ENCODE peak calls at places on chromosomes 5 and 9, in nine cellular contexts. Q, V, P, H, E, O, X, G and D are unnamed samples.

GRCh38 chr5:34012791-34013190 is 4.9 kb upstream of the AMACR start:
- DNase-seq in G (no peak), H (no peak), P (no peak), E (no peak), V (no peak), O (no peak), X (peak; percentile 69), Q (peak; percentile 87), D (peak; percentile 40)

GRCh38 chr9:136090768-136091581 is 4.1 kb downstream of the NACC2 start:
- DNase-seq in Q (peak; percentile 32), P (peak; percentile 53), E (no peak), X (no peak), H (no peak), O (no peak), V (peak; percentile 52), G (no peak), D (no peak)

GRCh38 chr9:127711831-127712274 is 3.6 kb downstream of the PTRH1 start:
- DNase-seq in G (no peak), Q (no peak), H (no peak), O (no peak), E (no peak), V (peak; percentile 72), P (no peak), X (no peak), D (no peak)

GRCh38 chr5:133882107-133882695 is 86.2 kb downstream of the C5orf15 start:
- DNase-seq in E (no peak), P (no peak), X (no peak), Q (no peak), G (no peak), V (no peak), O (no peak), H (no peak), D (no peak)

GRCh38 chr5:147631428-147631985 is 121.6 kb upstream of the DPYSL3 start:
- DNase-seq in V (no peak), G (no peak), P (no peak), Q (no peak), E (no peak), X (no peak), O (no peak), H (no peak), D (no peak)

GRCh38 chr5:305459-305858 is 16.1 kb upstream of the AHRR start:
- DNase-seq in Q (no peak), G (no peak), H (no peak), X (no peak), E (no peak), P (no peak), V (peak; percentile 26), O (no peak), D (no peak)

GRCh38 chr9:2120926-2121689 is 106.0 kb downstream of the SMARCA2 start:
- DNase-seq in G (no peak), E (no peak), P (no peak), H (no peak), O (no peak), X (peak; percentile 63), V (no peak), Q (peak; percentile 75), D (peak; percentile 44)

GRCh38 chr5:110351451-110351850 is 375.0 kb downstream of the TMEM232 start:
- DNase-seq in E (no peak), H (no peak), G (no peak), Q (peak; percentile 16), P (no peak), O (no peak), V (no peak), X (no peak), D (peak; percentile 57)

GRCh38 chr5:60023255-60023654 is 129.7 kb upstream of the PDE4D start:
- DNase-seq in O (no peak), G (no peak), P (no peak), H (no peak), E (no peak), X (no peak), V (no peak), Q (no peak), D (peak; percentile 15)

GRCh38 chr9:125747053-125747764 is at the start of gene PBX3:
- DNase-seq in E (no peak), G (peak; percentile 65), V (peak; percentile 81), H (peak; percentile 41), Q (peak; percentile 61), O (no peak), P (peak; percentile 62), X (no peak), D (no peak)

GRCh38 chr9:117434568-117434967 is 19.7 kb upstream of the ASTN2 start:
- DNase-seq in E (no peak), O (no peak), V (peak; percentile 81), H (no peak), X (no peak), P (no peak), Q (no peak), G (no peak), D (no peak)

GRCh38 chr5:66041612-66042011 is 102.5 kb upstream of the SREK1 start:
- DNase-seq in E (no peak), Q (no peak), O (no peak), G (no peak), H (no peak), V (no peak), X (no peak), P (no peak), D (no peak)

GRCh38 chr5:140055152-140055551 is 12.1 kb upstream of the NRG2 start:
- DNase-seq in O (no peak), P (no peak), H (no peak), G (no peak), V (peak; percentile 44), X (no peak), E (no peak), Q (no peak), D (no peak)

GRCh38 chr5:68946728-68947127 is 147.1 kb upstream of the SLC30A5 start:
- DNase-seq in O (no peak), G (no peak), Q (no peak), H (no peak), E (no peak), X (no peak), P (no peak), V (no peak), D (no peak)

GRCh38 chr5:115626444-115626823 is 598 bp upstream of the TMED7 start:
- DNase-seq in Q (peak; percentile 66), O (no peak), G (no peak), H (no peak), V (no peak), P (no peak), E (no peak), X (no peak), D (no peak)
- TF ChIP-seq CTCF in Q (no peak), O (no peak), G (no peak), H (no peak), V (no peak), P (no peak), E (no peak), X (no peak), D (no peak)

GRCh38 chr5:73266925-73267775 is 94.2 kb downstream of the TMEM174 start:
- DNase-seq in Q (no peak), P (no peak), G (no peak), O (no peak), X (no peak), H (no peak), V (no peak), E (no peak), D (no peak)
- H3K4me3 ChIP-seq in Q (no peak overlapping the region), P (no peak overlapping the region), G (no peak overlapping the region), O (no peak overlapping the region), X (no peak overlapping the region), H (no peak overlapping the region), V (no peak overlapping the region), E (no peak overlapping the region), D (peak overlapping the region; percentile 5)

GRCh38 chr9:15421532-15421931 is 1.1 kb upstream of the SNAPC3 start:
- DNase-seq in P (no peak), G (peak; percentile 41), H (no peak), Q (no peak), V (no peak), O (no peak), X (no peak), E (no peak), D (no peak)

GRCh38 chr9:15420796-15421195 is 1.9 kb upstream of the SNAPC3 start:
- DNase-seq in Q (no peak), X (peak; percentile 43), P (no peak), O (no peak), G (no peak), V (no peak), E (no peak), H (no peak), D (no peak)

GRCh38 chr9:15422355-15423327 is at the start of gene SNAPC3:
- DNase-seq in G (peak; percentile 97), E (peak; percentile 88), Q (peak; percentile 97), X (peak; percentile 95), P (peak; percentile 95), H (peak; percentile 95), O (peak; percentile 76), V (peak; percentile 98), D (peak; percentile 87)

GRCh38 chr9:15426019-15426418 is 3.3 kb downstream of the SNAPC3 start:
- DNase-seq in X (no peak), Q (no peak), P (no peak), H (no peak), O (no peak), V (no peak), E (no peak), G (no peak), D (no peak)

DNA sequence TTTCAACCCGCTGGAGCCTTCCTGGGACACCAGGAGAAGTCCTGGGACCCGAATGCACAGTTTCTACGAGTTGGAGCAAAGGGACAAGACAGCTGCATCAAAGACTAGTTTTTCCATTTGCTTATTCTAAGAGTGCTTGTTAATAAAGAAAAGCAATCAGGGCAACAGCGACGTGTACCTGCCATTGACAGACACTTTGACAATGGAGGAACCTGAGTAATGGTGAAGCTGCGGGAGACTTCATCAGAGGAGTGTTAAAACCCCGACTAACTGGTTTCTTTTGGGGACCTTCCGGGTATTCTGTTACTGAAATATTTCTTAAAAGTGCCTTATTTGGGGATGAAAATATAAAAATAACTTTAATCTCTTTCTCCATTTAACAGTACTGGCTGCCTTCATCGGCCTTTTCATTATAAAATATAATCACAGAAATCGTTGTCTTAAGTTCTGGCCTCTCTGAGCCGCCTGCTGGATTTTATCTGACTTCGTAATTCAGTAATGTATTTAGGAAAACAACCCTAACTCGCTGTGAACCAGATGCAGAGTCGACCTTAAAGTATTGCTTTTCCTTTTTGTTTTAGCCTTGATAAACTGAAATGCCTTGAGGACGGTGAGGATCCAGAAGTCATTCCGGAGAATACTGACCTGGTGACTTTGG is 781 bp downstream of the SNAPC3 start:
- DNase-seq in E (no peak), P (no peak), H (peak; percentile 13), O (no peak), V (no peak), Q (peak; percentile 45), G (peak; percentile 25), X (peak; percentile 49), D (peak; percentile 20)
- TF ChIP-seq CTCF in E (no peak), P (no peak), H (no peak), O (no peak), V (peak; percentile 42), Q (peak; percentile 7), G (no peak), X (peak; percentile 29), D (peak; percentile 45)

DNA sequence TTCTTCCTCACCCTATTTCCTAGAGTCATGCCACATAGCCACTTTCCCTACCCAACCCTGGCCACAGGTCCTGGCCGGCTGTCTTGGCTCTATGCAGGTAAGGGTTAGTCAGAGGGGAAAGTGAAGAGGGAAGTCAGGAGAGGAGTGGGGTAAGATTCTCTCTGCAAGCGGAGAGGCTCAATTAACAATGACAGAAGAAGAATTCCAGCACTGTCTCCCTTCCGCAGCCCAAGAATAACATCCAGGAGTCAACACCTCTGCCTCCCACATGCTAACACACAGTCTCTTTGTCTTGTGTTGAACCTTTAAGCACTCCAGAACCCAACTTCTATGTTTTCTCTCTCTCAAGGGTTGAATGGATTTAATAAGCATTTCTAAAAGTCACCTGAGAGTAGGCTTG is 235.1 kb upstream of the ANKRD55 start:
- DNase-seq in H (no peak), E (no peak), G (no peak), V (no peak), Q (no peak), P (no peak), O (no peak), X (no peak), D (no peak)
- H3K4me3 ChIP-seq in H (no peak overlapping the region), E (no peak overlapping the region), G (no peak overlapping the region), V (no peak overlapping the region), Q (no peak overlapping the region), P (no peak overlapping the region), O (no peak overlapping the region), X (no peak overlapping the region), D (no peak overlapping the region)